ENCODE peak calls at places on chromosomes 2 and 18, in four cellular contexts. R, T, H and V are unnamed samples.

GRCh38 chr2:231920366-231920765 is 5.8 kb downstream of the NPPC start:
- DNase-seq in R (no peak), T (no peak), H (no peak), V (no peak)

GRCh38 chr2:27901219-27901618 is 10.7 kb downstream of the BABAM2 start:
- DNase-seq in R (no peak), T (peak), H (no peak), V (no peak)

GRCh38 chr2:241844831-241845578 is 13.7 kb downstream of the PDCD1 start:
- DNase-seq in R (no peak), T (no peak), H (no peak), V (no peak)

GRCh38 chr18:32777049-32777448 is 4.2 kb upstream of the KLHL14 start:
- DNase-seq in R (peak), T (no peak), H (no peak), V (no peak)

GRCh38 chr2:45394842-45395241 is 216.2 kb downstream of the SRBD1 start:
- DNase-seq in R (no peak), T (no peak), H (no peak), V (no peak)

GRCh38 chr2:101188683-101189405 is 37.7 kb upstream of the TBC1D8 start:
- DNase-seq in R (no peak), T (peak), H (no peak), V (peak)

GRCh38 chr2:202249521-202249850 is 11.1 kb upstream of the SUMO1 start:
- DNase-seq in R (no peak), T (no peak), H (no peak), V (peak)

GRCh38 chr2:220147590-220147989 is 520.2 kb downstream of the SLC4A3 start:
- DNase-seq in R (no peak), T (no peak), H (no peak), V (no peak)

GRCh38 chr2:42227491-42227890 is 58.3 kb downstream of the EML4 start:
- DNase-seq in R (no peak), T (no peak), H (no peak), V (no peak)

GRCh38 chr2:47208852-47209606 is 53.9 kb upstream of the STPG4 start:
- DNase-seq in R (no peak), T (peak), H (no peak), V (peak)

GRCh38 chr18:59228361-59228760 is 8.4 kb downstream of the GRP start:
- DNase-seq in R (no peak), T (peak), H (no peak), V (peak)

GRCh38 chr2:168944065-168944464 is 43.0 kb downstream of the G6PC2 start:
- DNase-seq in R (no peak), T (no peak), H (no peak), V (peak)

GRCh38 chr2:5980351-5981054 is 288.3 kb downstream of the SOX11 start:
- DNase-seq in R (no peak), T (no peak), H (no peak), V (no peak)

GRCh38 chr2:196173505-196173904 is 2.1 kb upstream of the STK17B start:
- DNase-seq in R (no peak), T (no peak), H (no peak), V (peak)

GRCh38 chr2:210188755-210189154 is 17.5 kb upstream of the KANSL1L start:
- DNase-seq in R (no peak), T (no peak), H (no peak), V (no peak)

GRCh38 chr2:65018141-65018582 is 29.0 kb downstream of the SLC1A4 start:
- DNase-seq in R (no peak), T (no peak), H (no peak), V (no peak)

GRCh38 chr18:26383454-26384270 is 157.4 kb downstream of the TAF4B start:
- DNase-seq in R (peak), T (peak), H (no peak), V (peak)

GRCh38 chr18:57002627-57003026 is 144.3 kb upstream of the BOD1L2 start:
- DNase-seq in R (no peak), T (no peak), H (no peak), V (no peak)

GRCh38 chr18:62200121-62200914 is 13.3 kb downstream of the RELCH start:
- DNase-seq in R (no peak), T (no peak), H (no peak), V (no peak)

GRCh38 chr2:104040739-104041138 is 813.2 kb upstream of the POU3F3 start:
- DNase-seq in R (no peak), T (no peak), H (no peak), V (no peak)

GRCh38 chr2:234597576-234597861 is 100.6 kb upstream of the ARL4C start:
- DNase-seq in R (no peak), T (no peak), H (no peak), V (no peak)

GRCh38 chr2:118847447-118848172 is at the start of gene EN1:
- DNase-seq in R (peak), T (no peak), H (no peak), V (no peak)

GRCh38 chr2:7133521-7133920 is 216.3 kb downstream of the RNF144A start:
- DNase-seq in R (no peak), T (peak), H (no peak), V (no peak)

GRCh38 chr18:12694032-12694431 is 8.5 kb downstream of the CEP76 start:
- DNase-seq in R (no peak), T (peak), H (no peak), V (no peak)

GRCh38 chr2:188326290-188326668 is 34.6 kb downstream of the GULP1 start:
- DNase-seq in R (no peak), T (no peak), H (no peak), V (no peak)

GRCh38 chr2:189129971-189130370 is 49.6 kb downstream of the COL5A2 start:
- DNase-seq in R (peak), T (peak), H (no peak), V (peak)

GRCh38 chr2:46813046-46813445 is 102.6 kb downstream of the MCFD2 start:
- DNase-seq in R (no peak), T (no peak), H (no peak), V (no peak)

GRCh38 chr2:178155524-178155923 is 38.8 kb upstream of the OSBPL6 start:
- DNase-seq in R (no peak), T (no peak), H (no peak), V (no peak)

GRCh38 chr2:128008089-128008672 is 19.7 kb downstream of the SAP130 start:
- DNase-seq in R (no peak), T (peak), H (no peak), V (no peak)

GRCh38 chr18:50820901-50821520 is 1.2 kb upstream of the MRO start:
- DNase-seq in R (no peak), T (no peak), H (no peak), V (no peak)

GRCh38 chr18:28153485-28154065 is 23.4 kb downstream of the CDH2 start:
- DNase-seq in R (no peak), T (peak), H (no peak), V (no peak)

GRCh38 chr2:234257859-234258561 is 207.5 kb downstream of the SPP2 start:
- DNase-seq in R (peak), T (peak), H (peak), V (peak)

GRCh38 chr2:24365051-24365450 is 4.7 kb upstream of the ITSN2 start:
- DNase-seq in R (no peak), T (no peak), H (no peak), V (no peak)

GRCh38 chr2:150554046-150554445 is 66.6 kb upstream of the RND3 start:
- DNase-seq in R (no peak), T (no peak), H (no peak), V (no peak)

GRCh38 chr2:182866461-182867369 is at the start of gene FRZB:
- DNase-seq in R (peak), T (peak), H (no peak), V (peak)

GRCh38 chr2:100124746-100125145 is 17.6 kb downstream of the AFF3 start:
- DNase-seq in R (no peak), T (peak), H (no peak), V (peak)

GRCh38 chr2:150424361-150424760 is 63.1 kb downstream of the RND3 start:
- DNase-seq in R (no peak), T (no peak), H (no peak), V (no peak)

GRCh38 chr18:42131044-42131939 is 176.3 kb downstream of the PIK3C3 start:
- DNase-seq in R (no peak), T (no peak), H (no peak), V (no peak)

GRCh38 chr2:171432969-171433762 is 624 bp downstream of the METTL8 start:
- DNase-seq in R (no peak), T (peak), H (peak), V (peak)

GRCh38 chr2:55163895-55164509 is 68.1 kb downstream of the CLHC1 start:
- DNase-seq in R (no peak), T (no peak), H (no peak), V (no peak)